ENCODE peak calls at places on chromosomes 3 and 15, in five cellular contexts. O is AG09309, E is suprapubic skin, P is esophagus squamous epithelium, L is lung. Y is an unnamed sample.

GRCh38 chr3:42830437-42831320 is 21.4 kb downstream of the ACKR2 start:
- DNase-seq in O (no peak), E (no peak), P (no peak), L (no peak), Y (no peak)

GRCh38 chr3:89617706-89618105 is 510.3 kb downstream of the EPHA3 start:
- DNase-seq in O (no peak), E (no peak), P (no peak), L (no peak), Y (peak)

GRCh38 chr3:71208273-71209095 is 375.0 kb downstream of the FOXP1 start:
- DNase-seq in O (no peak), E (no peak), P (no peak), L (no peak), Y (no peak)

GRCh38 chr15:85414495-85414894 is 34.1 kb downstream of the AKAP13 start:
- DNase-seq in O (no peak), E (no peak), P (no peak), L (no peak), Y (no peak)

GRCh38 chr3:47571391-47572165 is 7.1 kb downstream of the CSPG5 start:
- DNase-seq in O (no peak), E (no peak), P (no peak), L (no peak), Y (peak)

GRCh38 chr15:99055555-99056134 is 48.1 kb upstream of the PGPEP1L start:
- DNase-seq in O (no peak), E (no peak), P (no peak), L (no peak), Y (no peak)

GRCh38 chr3:136586580-136586979 is 165.6 kb downstream of the STAG1 start:
- DNase-seq in O (no peak), E (no peak), P (no peak), L (no peak), Y (no peak)

GRCh38 chr15:66702770-66703539 is 919 bp downstream of the SMAD6 start:
- DNase-seq in O (no peak), E (no peak), P (no peak), L (no peak), Y (no peak)

GRCh38 chr3:33636125-33636855 is 81.8 kb downstream of the CLASP2 start:
- DNase-seq in O (peak), E (no peak), P (no peak), L (no peak), Y (peak)

GRCh38 chr3:170717410-170718402 is 131.8 kb upstream of the SLC7A14 start:
- DNase-seq in O (no peak), E (no peak), P (no peak), L (peak), Y (no peak)

GRCh38 chr15:66802087-66803001 is 100.3 kb downstream of the SMAD6 start:
- DNase-seq in O (peak), E (peak), P (no peak), L (no peak), Y (peak)

GRCh38 chr3:42090973-42091731 is at the start of gene TRAK1:
- DNase-seq in O (peak), E (peak), P (no peak), L (no peak), Y (no peak)

GRCh38 chr3:44992555-44993470 is 16.8 kb downstream of the EXOSC7 start:
- DNase-seq in O (no peak), E (no peak), P (no peak), L (no peak), Y (no peak)

GRCh38 chr3:129403450-129403849 is 25.0 kb downstream of the EFCAB12 start:
- DNase-seq in O (no peak), E (no peak), P (no peak), L (no peak), Y (no peak)

GRCh38 chr3:13371100-13372075 is 48.7 kb downstream of the NUP210 start:
- DNase-seq in O (no peak), E (no peak), P (no peak), L (no peak), Y (no peak)

GRCh38 chr3:152051501-152052404 is 178.3 kb downstream of the SUCNR1 start:
- DNase-seq in O (peak), E (no peak), P (no peak), L (no peak), Y (no peak)

GRCh38 chr3:77081240-77081661 is 41.4 kb downstream of the ROBO2 start:
- DNase-seq in O (peak), E (no peak), P (no peak), L (peak), Y (no peak)

GRCh38 chr15:32041294-32041693 is 11.0 kb downstream of the CHRNA7 start:
- DNase-seq in O (no peak), E (no peak), P (no peak), L (no peak), Y (no peak)

GRCh38 chr15:32036972-32037371 is 6.7 kb downstream of the CHRNA7 start:
- DNase-seq in O (no peak), E (no peak), P (no peak), L (no peak), Y (no peak)

GRCh38 chr15:32042269-32042996 is 12.1 kb downstream of the CHRNA7 start:
- DNase-seq in O (no peak), E (no peak), P (no peak), L (no peak), Y (no peak)
- TF ChIP-seq CTCF in O (no peak), E (no peak), P (no peak), L (no peak), Y (no peak)

GRCh38 chr3:126085841-126086240 is 1.9 kb upstream of the SLC41A3 start:
- DNase-seq in O (no peak), E (no peak), P (no peak), L (no peak), Y (no peak)

GRCh38 chr3:126085276-126085675 is 1.4 kb upstream of the SLC41A3 start:
- DNase-seq in O (no peak), E (no peak), P (no peak), L (no peak), Y (no peak)

GRCh38 chr3:126083511-126083912 is 412 bp downstream of the SLC41A3 start:
- DNase-seq in O (no peak), E (no peak), P (no peak), L (no peak), Y (no peak)

GRCh38 chr3:126083913-126084514 is at the start of gene SLC41A3:
- DNase-seq in O (peak), E (peak), P (peak), L (peak), Y (peak)

GRCh38 chr3:126084667-126085180 is 800 bp upstream of the SLC41A3 start:
- DNase-seq in O (no peak), E (no peak), P (no peak), L (no peak), Y (no peak)
- H3K4me3 ChIP-seq in O (peak), E (peak), P (peak), L (peak), Y (peak)

GRCh38 chr3:144244662-144245061 is 273.0 kb downstream of the DIPK2A start:
- DNase-seq in O (no peak), E (no peak), P (no peak), L (no peak), Y (no peak)
- TF ChIP-seq CTCF in O (no peak), E (no peak), P (no peak), L (no peak), Y (no peak)

GRCh38 chr3:181712190-181712504 is 422 bp downstream of the SOX2 start:
- DNase-seq in O (no peak), E (no peak), P (no peak), L (no peak), Y (no peak)

GRCh38 chr3:181709537-181710279 is 2.0 kb upstream of the SOX2 start:
- DNase-seq in O (no peak), E (no peak), P (no peak), L (peak), Y (peak)

GRCh38 chr3:181712505-181713299 is 977 bp downstream of the SOX2 start:
- DNase-seq in O (no peak), E (no peak), P (no peak), L (no peak), Y (no peak)

GRCh38 chr3:181711325-181712135 is at the start of gene SOX2:
- DNase-seq in O (no peak), E (no peak), P (no peak), L (peak), Y (no peak)

DNA sequence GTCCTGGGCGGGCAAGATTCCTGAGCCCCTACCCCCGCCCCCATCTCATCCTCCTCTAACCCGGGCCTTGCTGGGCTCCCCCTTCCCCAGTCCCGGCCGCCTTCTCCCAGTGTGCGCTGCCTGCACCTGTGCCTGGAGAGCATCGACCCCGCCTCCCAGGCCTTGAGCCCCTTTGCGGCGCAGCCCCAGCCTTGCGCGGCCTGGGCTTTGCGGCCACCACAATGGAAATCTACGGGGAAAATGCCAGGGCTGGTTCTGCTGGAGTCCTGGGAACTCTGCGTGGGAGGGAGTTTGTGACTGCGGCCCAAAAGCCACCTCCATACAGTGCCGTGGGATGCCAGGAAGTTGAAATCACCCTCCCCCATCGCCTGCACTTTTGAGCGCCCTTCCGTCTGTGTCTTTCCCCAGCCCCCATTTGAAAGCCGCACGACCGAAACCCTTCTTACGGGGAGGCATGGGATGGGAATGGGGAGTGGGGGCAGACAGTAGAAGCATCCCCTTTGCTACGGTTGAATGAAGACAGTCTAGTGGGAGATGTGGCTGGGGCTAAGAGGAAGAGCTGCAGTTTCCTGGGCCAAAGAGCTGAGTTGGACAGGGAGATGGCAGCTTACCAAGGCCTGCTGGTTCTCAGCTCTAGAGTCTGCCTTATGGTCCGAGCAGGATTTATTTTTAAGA is 1.0 kb upstream of the SOX2 start:
- DNase-seq in O (no peak), E (no peak), P (no peak), L (no peak), Y (no peak)
- H3K4me3 ChIP-seq in O (no peak), E (peak), P (peak), L (no peak), Y (no peak)

GRCh38 chr3:180808823-180809575 is 103.5 kb upstream of the FXR1 start:
- DNase-seq in O (no peak), E (no peak), P (no peak), L (no peak), Y (no peak)

GRCh38 chr3:180802837-180803236 is 109.6 kb upstream of the FXR1 start:
- DNase-seq in O (no peak), E (no peak), P (no peak), L (no peak), Y (no peak)

DNA sequence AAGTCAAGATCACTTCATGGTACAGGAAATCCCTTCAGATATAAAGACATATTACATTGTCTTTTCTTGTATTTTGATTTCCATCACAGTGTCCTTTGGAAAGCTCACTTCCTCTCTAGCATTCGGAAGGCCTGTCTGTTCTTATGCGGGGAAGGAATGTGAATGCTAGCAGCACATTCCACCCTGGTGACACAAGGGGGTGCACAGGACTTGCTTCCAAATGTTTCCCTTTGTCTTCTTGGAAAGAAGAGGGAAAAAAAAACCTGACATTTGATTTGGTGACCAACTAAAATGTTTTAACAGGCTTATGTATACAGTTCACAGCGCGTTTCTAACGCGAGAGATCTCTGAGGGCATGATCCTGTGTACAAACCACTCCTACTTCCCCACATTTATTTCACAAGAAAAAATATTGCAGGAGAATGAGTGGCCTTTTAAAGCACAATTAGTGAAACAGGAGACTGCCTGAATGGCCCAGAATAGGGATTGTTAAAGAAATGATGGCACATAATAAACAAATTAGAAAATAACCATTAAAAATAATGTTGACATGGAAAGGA is 107.5 kb upstream of the FXR1 start:
- DNase-seq in O (no peak), E (no peak), P (no peak), L (no peak), Y (no peak)
- TF ChIP-seq CTCF in O (peak), E (peak), P (no peak), L (no peak), Y (no peak)

GRCh38 chr3:181333394-181333793 is 343.9 kb upstream of the DNAJC19 start:
- DNase-seq in O (no peak), E (no peak), P (no peak), L (no peak), Y (no peak)
- H3K4me3 ChIP-seq in O (no peak), E (no peak), P (no peak), L (no peak), Y (no peak)

GRCh38 chr3:79467721-79468120 is 300.1 kb downstream of the ROBO1 start:
- DNase-seq in O (no peak), E (no peak), P (no peak), L (no peak), Y (no peak)
- TF ChIP-seq CTCF in O (no peak), E (no peak), P (no peak), L (no peak), Y (no peak)

DNA sequence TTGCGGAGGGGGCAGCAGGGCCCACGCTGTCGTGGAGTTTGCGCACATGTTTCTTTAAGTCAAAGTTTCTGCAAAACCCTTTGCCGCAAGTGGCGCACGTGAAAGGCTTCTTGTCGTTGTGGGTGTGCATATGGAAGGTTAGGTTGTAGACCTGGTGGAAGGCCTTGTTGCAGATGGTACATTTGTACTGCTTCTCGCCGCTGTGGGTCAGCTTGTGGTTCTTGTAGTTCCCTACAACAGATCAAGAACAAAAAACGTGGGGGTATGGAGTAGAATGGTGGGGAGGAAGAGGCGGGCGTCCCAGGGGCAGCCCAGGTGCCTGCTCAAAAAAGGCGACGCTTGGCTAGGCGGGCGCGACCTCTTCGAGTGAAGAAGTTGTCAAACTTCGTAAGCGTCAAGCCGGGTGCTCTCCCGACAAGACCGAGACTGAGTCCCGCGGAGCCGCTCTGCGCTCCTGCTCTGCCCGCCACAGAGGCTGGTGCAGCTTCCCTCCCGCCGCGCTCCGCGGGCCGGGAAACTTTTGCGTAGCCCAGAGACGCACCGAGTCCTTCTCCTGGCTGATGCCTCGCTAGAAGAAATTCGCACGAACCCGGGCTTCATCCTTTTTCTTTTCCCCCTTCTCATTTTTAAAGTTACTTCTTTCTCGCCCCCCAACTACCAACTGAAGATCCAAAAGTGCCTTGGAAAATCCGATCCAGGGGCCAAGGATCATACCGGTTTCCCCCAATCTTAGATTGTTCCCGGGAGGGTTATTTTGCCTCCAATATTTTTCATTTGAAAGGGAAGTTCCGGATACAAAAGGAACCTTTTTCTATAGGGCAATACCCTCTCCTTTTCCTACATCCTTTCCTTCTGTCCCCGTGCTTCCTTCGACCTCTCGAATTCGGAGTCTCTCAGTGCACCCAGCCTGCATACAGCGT is 3.0 kb downstream of the FEZF2 start:
- DNase-seq in O (no peak), E (no peak), P (no peak), L (no peak), Y (no peak)
- H3K4me3 ChIP-seq in O (no peak), E (no peak), P (no peak), L (no peak), Y (no peak)